ENCODE peak calls at places on chromosomes 7 and 10, in five cellular contexts. Q is GM23248, D is heart left ventricle, J is psoas muscle, T is endothelial cell of umbilical vein. B is an unnamed sample. For H3K4me1, the result is how much of the 10 kb centered on the place peaks cover.

GRCh38 chr7:1531263-1531978 is 919 bp downstream of the MAFK start:
- DNase-seq in Q (peak), D (peak), J (peak), T (peak), B (no peak)

GRCh38 chr7:139455789-139456188 is 27.7 kb downstream of the KLRG2 start:
- DNase-seq in Q (no peak), D (no peak), J (no peak), T (no peak), B (no peak)

GRCh38 chr10:18136056-18136916 is 3.9 kb upstream of the CACNB2 start:
- DNase-seq in Q (peak), D (no peak), J (no peak), T (no peak), B (no peak)

GRCh38 chr10:70866424-70866823 is 21.9 kb downstream of the PCBD1 start:
- DNase-seq in Q (no peak), D (no peak), J (no peak), T (no peak), B (peak)

GRCh38 chr10:129761573-129761972 is 202.5 kb downstream of the EBF3 start:
- DNase-seq in Q (no peak), D (no peak), J (no peak), T (no peak), B (no peak)

GRCh38 chr7:18859331-18859730 is 258.1 kb downstream of the TWIST1 start:
- DNase-seq in Q (no peak), D (no peak), J (no peak), T (no peak), B (no peak)

GRCh38 chr10:100998183-100998990 is 1.2 kb upstream of the LZTS2 start:
- DNase-seq in Q (peak), D (peak), J (peak), T (peak), B (peak)

GRCh38 chr7:134186022-134186421 is 58.9 kb downstream of the LRGUK start:
- DNase-seq in Q (peak), D (no peak), J (no peak), T (no peak), B (peak)

GRCh38 chr10:5484205-5484604 is 15.2 kb downstream of the CALML5 start:
- DNase-seq in Q (peak), D (no peak), J (no peak), T (no peak), B (peak)

DNA sequence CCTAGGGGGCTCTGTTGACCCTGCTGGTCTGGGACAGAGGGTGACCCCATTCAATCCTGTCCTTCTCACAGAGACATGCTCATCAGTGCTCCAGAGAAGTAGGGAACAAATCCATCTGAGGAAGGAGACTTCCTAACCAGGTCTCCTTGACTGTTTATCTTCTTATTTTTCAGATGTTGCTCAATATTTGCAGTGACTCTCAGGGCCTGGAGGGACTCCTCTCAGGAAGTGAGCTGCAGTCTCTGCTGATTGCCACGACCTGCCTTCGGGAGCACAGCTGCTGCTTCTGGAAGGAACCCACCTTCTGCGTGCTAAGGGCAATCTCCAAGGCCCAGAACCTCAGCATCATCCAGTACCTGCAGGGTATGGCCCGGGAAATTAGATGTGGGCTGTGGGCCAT is 41.0 kb downstream of the WDFY4 start:
- DNase-seq in Q (peak), D (no peak), J (no peak), T (no peak), B (no peak)
- H3K4me1 ChIP-seq in Q (under half), D (under half), J (under half), T (under half), B (under half)

DNA sequence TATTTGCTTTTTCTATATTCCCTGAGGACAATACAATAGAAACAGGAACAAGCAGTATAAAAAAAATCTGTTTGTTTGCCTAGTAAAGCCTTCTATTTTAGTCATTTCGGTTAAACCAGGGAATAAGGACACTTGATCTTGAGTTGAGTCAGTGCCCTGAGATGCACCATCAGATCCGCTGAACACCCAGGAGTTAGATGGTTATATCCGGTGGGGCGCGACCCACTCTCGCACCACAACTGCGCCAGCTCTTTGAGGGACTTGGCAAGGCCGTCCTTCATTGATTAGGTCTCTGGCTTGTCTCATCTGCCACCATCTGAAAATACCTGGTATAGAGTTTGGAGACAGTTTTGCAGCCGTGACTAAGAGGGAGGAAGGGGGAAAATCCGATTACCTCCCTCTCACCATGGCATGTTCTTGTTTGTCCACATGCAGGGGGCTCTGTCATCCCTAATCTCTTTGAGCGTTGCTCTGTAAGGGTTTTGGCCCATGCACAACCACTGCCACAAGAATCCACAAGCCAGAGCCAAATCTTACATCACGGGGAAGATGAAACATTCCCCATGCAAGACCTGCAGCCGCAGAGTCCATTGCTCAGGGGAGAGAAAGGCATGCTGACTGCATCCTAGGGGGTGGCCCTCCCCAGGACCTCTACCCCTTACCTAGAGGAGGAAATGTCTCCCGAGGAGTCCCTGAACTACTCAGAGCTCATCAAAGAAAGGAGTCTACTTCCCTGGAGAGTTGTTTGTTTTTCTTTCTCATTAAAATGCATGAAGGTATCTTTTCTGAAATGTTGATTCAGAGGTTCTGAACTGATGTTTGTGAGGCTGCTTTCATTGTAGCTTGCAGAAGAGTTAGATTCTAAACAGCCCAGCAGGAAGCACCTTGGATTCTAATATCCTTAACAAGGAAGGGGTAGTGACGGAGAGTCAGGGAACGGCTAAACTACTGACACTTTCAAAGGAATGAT is 101.6 kb upstream of the FAM171A1 start:
- DNase-seq in Q (peak), D (no peak), J (no peak), T (no peak), B (peak)
- H3K4me1 ChIP-seq in Q (under half), D (under half), J (under half), T (under half), B (under half)

GRCh38 chr7:127888825-127889224 is 142.4 kb downstream of the LRRC4 start:
- DNase-seq in Q (no peak), D (no peak), J (no peak), T (no peak), B (no peak)
- H3K4me1 ChIP-seq in Q (under half), D (half or more), J (under half), T (under half), B (under half)

GRCh38 chr7:44625899-44626511 is 19.6 kb downstream of the OGDH start:
- DNase-seq in Q (no peak), D (no peak), J (no peak), T (no peak), B (no peak)
- H3K4me1 ChIP-seq in Q (under half), D (half or more), J (under half), T (under half), B (under half)

GRCh38 chr10:3807221-3807927 is 22.4 kb upstream of the KLF6 start:
- DNase-seq in Q (no peak), D (no peak), J (peak), T (peak), B (peak)
- H3K4me1 ChIP-seq in Q (half or more), D (half or more), J (half or more), T (half or more), B (under half)

GRCh38 chr7:4749363-4749762 is 26.1 kb upstream of the AP5Z1 start:
- DNase-seq in Q (no peak), D (no peak), J (no peak), T (no peak), B (no peak)

GRCh38 chr7:4747013-4747412 is 28.4 kb upstream of the AP5Z1 start:
- DNase-seq in Q (no peak), D (no peak), J (no peak), T (no peak), B (no peak)

GRCh38 chr7:4747746-4748145 is 27.7 kb upstream of the AP5Z1 start:
- DNase-seq in Q (no peak), D (no peak), J (no peak), T (no peak), B (no peak)

GRCh38 chr7:4749798-4750197 is 25.6 kb upstream of the AP5Z1 start:
- DNase-seq in Q (no peak), D (no peak), J (no peak), T (no peak), B (no peak)

DNA sequence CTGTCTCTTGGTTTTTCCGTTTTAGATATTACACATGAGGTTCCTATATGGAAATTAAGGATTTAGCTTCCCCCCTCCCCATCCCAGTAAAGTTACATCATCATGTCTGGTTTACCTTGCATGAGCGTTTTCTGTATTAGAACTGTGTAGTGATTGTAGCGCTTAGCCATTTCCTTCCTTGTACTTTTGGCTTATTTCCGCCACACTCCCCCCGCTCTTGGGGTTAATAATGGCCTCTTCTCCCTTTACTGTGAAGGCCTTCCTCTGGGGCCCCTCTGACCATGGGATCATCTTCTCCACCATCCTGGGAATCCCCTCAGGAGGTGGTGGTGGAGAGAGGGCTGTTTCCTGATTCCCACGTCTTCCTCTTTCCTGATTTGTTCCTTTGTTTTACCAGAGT is 27.2 kb upstream of the AP5Z1 start:
- DNase-seq in Q (no peak), D (no peak), J (no peak), T (peak), B (no peak)
- H3K4me1 ChIP-seq in Q (under half), D (half or more), J (under half), T (half or more), B (under half)

DNA sequence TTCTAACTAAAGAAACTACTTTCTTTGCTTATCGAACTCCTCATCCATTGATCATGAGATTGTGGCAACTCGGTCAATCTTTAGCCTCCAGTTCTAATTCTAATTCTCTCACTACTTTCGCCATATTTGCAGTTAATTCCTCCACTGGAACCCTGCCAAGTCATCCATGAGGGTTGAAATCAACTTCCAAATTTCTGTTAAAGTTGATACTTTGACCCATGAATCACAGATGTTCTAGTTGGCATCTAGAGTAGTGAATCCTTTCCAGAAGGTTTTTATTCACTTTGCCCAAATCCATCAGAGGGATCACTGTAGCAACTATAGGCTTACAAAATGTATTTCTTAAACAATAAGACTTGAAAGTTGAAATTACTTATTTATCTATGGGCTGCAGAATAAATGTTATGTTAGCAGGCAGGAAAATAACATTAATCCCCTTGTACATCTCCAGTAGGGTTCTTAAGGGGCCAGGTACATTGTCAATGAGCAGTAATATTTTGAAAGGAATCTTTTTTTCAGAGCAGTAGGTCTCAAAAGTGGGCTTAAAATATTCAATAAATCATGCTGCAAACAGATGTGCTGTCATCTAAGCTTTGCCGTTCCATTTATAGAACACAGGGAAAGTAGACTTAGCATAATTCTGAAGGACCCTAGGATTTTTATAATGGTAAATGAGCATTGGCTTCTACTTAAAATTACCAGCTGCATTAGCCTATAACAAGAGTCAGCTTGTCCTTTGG is 39.4 kb downstream of the CCDC71L start:
- DNase-seq in Q (no peak), D (no peak), J (no peak), T (no peak), B (no peak)
- H3K4me1 ChIP-seq in Q (half or more), D (under half), J (under half), T (under half), B (under half)

DNA sequence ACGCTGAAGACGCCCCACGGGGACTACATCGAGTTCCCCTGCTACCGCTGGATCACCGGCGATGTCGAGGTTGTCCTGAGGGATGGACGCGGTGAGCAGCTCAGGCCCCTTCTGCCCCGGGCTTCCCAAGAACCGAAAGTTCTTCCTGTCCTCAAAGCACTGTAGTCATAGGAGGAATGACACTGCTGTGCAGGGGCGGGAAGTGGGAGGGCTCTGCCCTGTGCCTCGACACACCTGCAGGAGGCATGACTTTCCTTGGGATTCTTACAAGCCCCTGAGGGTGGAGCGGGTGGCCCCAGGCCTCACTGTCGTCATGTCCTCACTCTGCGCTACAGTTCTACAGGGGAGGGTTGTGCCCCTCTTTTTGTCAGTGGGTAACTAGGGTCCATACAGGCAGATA is 8.6 kb downstream of the ALOX5 start:
- DNase-seq in Q (no peak), D (no peak), J (no peak), T (no peak), B (no peak)
- H3K4me1 ChIP-seq in Q (under half), D (under half), J (under half), T (under half), B (under half)

DNA sequence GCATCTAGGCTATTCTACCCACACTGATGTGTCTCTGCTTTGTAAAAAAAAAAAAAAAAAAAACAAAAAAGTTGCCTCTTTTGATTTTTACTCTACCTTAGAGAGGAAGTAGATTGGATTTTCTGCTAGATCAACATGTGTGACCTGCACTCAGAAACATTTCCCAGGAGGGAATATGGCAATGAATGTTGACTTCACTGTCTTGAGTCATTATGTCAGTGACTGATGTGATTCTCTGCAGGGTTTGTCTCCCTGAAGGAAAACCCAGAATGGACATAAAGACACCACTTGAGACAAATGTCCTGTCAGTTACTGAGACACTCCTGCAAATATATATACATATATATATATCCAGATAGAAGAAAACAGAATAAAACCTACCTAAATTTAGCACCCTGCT is 370.3 kb downstream of the BMPER start:
- DNase-seq in Q (no peak), D (no peak), J (no peak), T (no peak), B (no peak)
- H3K4me1 ChIP-seq in Q (under half), D (under half), J (under half), T (under half), B (under half)

GRCh38 chr7:47539398-47540052 is 42.4 kb downstream of the TNS3 start:
- DNase-seq in Q (peak), D (no peak), J (no peak), T (no peak), B (peak)
- H3K4me1 ChIP-seq in Q (under half), D (under half), J (under half), T (under half), B (under half)